ENCODE peak calls at places on chromosomes 1 and 21, in five cellular contexts. A is activated T-cell treated with anti-CD3 and anti-CD28 coated beads, Interleukin-2, amount 50 U/mL, for 72 hours; Y is EH; F is breast epithelium; X is NCI-H1092. O is an unnamed sample.

GRCh38 chr1:151934048-151934493 is 24.8 kb upstream of the THEM4 start:
- DNase-seq in Y (peak; percentile 68), F (no peak), X (peak; percentile 49), A (peak; percentile 56), O (no peak)

GRCh38 chr1:157312270-157312812 is 174.1 kb upstream of the ETV3 start:
- DNase-seq in F (no peak), A (no peak), Y (peak; percentile 65), X (no peak), O (no peak)

GRCh38 chr21:25895565-25896205 is 160.9 kb downstream of the GABPA start:
- DNase-seq in X (no peak), A (no peak), F (no peak), Y (peak; percentile 53), O (no peak)

GRCh38 chr1:74193908-74194307 is 4.1 kb downstream of the LRRIQ3 start:
- DNase-seq in A (no peak), Y (peak; percentile 40), X (no peak), F (no peak), O (no peak)

GRCh38 chr1:224212618-224213037 is 29.6 kb downstream of the DEGS1 start:
- DNase-seq in Y (no peak), X (no peak), A (no peak), F (no peak), O (no peak)

GRCh38 chr1:173570370-173571030 is 32.4 kb downstream of the SLC9C2 start:
- DNase-seq in Y (no peak), X (no peak), F (no peak), A (peak; percentile 33), O (no peak)

GRCh38 chr1:164498792-164499191 is 60.2 kb upstream of the PBX1 start:
- DNase-seq in A (no peak), X (no peak), F (no peak), Y (no peak), O (no peak)

GRCh38 chr1:94542088-94542671 is 621 bp upstream of the F3 start:
- DNase-seq in A (no peak), F (no peak), X (no peak), Y (peak; percentile 91), O (peak; percentile 89)

GRCh38 chr1:41073971-41074370 is 52.4 kb upstream of the SLFNL1 start:
- DNase-seq in X (no peak), A (no peak), Y (peak; percentile 79), F (no peak), O (no peak)